ENCODE peak calls at places on chromosome 9, in four cellular contexts. Y, R, C and K are unnamed samples.

GRCh38 chr9:127311239-127311741 is 46.7 kb downstream of the GARNL3 start:
- DNase-seq in Y (no peak), R (no peak), C (peak; percentile 1), K (no peak)

GRCh38 chr9:12826924-12827655 is 52.3 kb downstream of the LURAP1L start:
- DNase-seq in Y (no peak), R (no peak), C (no peak), K (no peak)

GRCh38 chr9:135971892-135972291 is 10.7 kb upstream of the UBAC1 start:
- DNase-seq in Y (peak; percentile 83), R (no peak), C (peak; percentile 67), K (no peak)

GRCh38 chr9:122767821-122768220 is 20.9 kb upstream of the OR5C1 start:
- DNase-seq in Y (no peak), R (no peak), C (no peak), K (no peak)

GRCh38 chr9:124792976-124793594 is 16.2 kb downstream of the OLFML2A start:
- DNase-seq in Y (no peak), R (no peak), C (no peak), K (no peak)

GRCh38 chr9:131657890-131658752 is 81.8 kb downstream of the RAPGEF1 start:
- DNase-seq in Y (no peak), R (no peak), C (peak; percentile 75), K (no peak)

GRCh38 chr9:130731355-130731754 is 37.8 kb downstream of the EXOSC2 start:
- DNase-seq in Y (no peak), R (no peak), C (no peak), K (no peak)

GRCh38 chr9:92945796-92946195 is 1.5 kb upstream of the FGD3 start:
- DNase-seq in Y (no peak), R (no peak), C (no peak), K (no peak)

GRCh38 chr9:121581775-121582600 is 69.4 kb upstream of the DAB2IP start:
- DNase-seq in Y (no peak), R (no peak), C (no peak), K (no peak)

GRCh38 chr9:109278848-109279247 is 42.0 kb downstream of the EPB41L4B start:
- DNase-seq in Y (no peak), R (no peak), C (no peak), K (no peak)

GRCh38 chr9:134983094-134983493 is 65.4 kb upstream of the FCN1 start:
- DNase-seq in Y (peak; percentile 18), R (no peak), C (no peak), K (no peak)

GRCh38 chr9:136829412-136829811 is 12.9 kb upstream of the AJM1 start:
- DNase-seq in Y (no peak), R (no peak), C (no peak), K (no peak)

GRCh38 chr9:114680266-114681011 is 1.6 kb downstream of the TEX48 start:
- DNase-seq in Y (no peak), R (no peak), C (no peak), K (no peak)
- TF ChIP-seq CTCF in Y (no peak), R (no peak), C (no peak), K (no peak)

GRCh38 chr9:18474778-18475177 is 825 bp downstream of the ADAMTSL1 start:
- DNase-seq in Y (no peak), R (no peak), C (no peak), K (no peak)

GRCh38 chr9:18473551-18474279 is at the start of gene ADAMTSL1:
- DNase-seq in Y (no peak), R (no peak), C (no peak), K (no peak)

GRCh38 chr9:18472915-18473314 is 1.0 kb upstream of the ADAMTSL1 start:
- DNase-seq in Y (no peak), R (no peak), C (no peak), K (no peak)

GRCh38 chr9:18467696-18468095 is 6.3 kb upstream of the ADAMTSL1 start:
- DNase-seq in Y (no peak), R (no peak), C (no peak), K (no peak)

DNA sequence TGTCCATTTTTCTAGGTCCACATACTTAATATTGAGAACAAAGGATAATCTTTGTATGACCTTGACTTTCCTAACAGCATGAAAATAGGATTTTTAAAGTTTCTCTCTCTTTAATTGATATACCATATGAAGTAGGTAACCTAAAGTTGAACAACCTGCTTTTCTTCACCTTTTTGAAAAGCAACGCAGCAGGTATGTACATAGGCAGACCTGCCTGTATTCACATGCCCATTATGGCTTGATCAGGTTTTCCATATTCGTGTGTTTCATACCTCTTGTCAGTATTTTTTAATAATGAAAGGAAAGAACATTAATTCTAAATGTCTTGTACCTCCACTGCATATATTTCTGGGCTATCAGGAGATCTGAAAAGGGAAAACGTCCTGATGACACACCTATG is 1.5 kb upstream of the ADAMTSL1 start:
- DNase-seq in Y (no peak), R (no peak), C (no peak), K (no peak)
- TF ChIP-seq CTCF in Y (no peak), R (no peak), C (no peak), K (no peak)

GRCh38 chr9:23322392-23322791 is 503.6 kb downstream of the ELAVL2 start:
- DNase-seq in Y (peak; percentile 7), R (no peak), C (no peak), K (no peak)
- TF ChIP-seq CTCF in Y (no peak), R (no peak), C (no peak), K (peak; percentile 17)

GRCh38 chr9:88378317-88378716 is 9.9 kb upstream of the SPIN1 start:
- DNase-seq in Y (no peak), R (no peak), C (no peak), K (no peak)
- TF ChIP-seq CTCF in Y (no peak), R (peak; percentile 19), C (peak; percentile 20), K (peak; percentile 25)